ENCODE peak calls at places on chromosomes 7 and 10, in four cellular contexts. Z, S, R and I are unnamed samples. For H3K9me3, the result is how much of the 10 kb centered on the place peaks cover.

GRCh38 chr10:123021517-123021916 is 12.7 kb downstream of the ACADSB start:
- DNase-seq in Z (no peak), R (peak), S (no peak), I (no peak)

GRCh38 chr7:17681965-17682364 is 258.3 kb downstream of the SNX13 start:
- DNase-seq in S (no peak), Z (no peak), R (no peak), I (no peak)

GRCh38 chr7:100965723-100966541 is 3.4 kb upstream of the MUC12 start:
- DNase-seq in S (no peak), R (peak), Z (peak), I (peak)

GRCh38 chr7:91436655-91437054 is 172.4 kb downstream of the FZD1 start:
- DNase-seq in R (no peak), S (no peak), Z (no peak), I (no peak)

GRCh38 chr10:391304-391703 is 256.0 kb downstream of the ZMYND11 start:
- DNase-seq in S (no peak), Z (no peak), R (no peak), I (no peak)

GRCh38 chr7:70384891-70385290 is 747.1 kb upstream of the GALNT17 start:
- DNase-seq in R (no peak), Z (no peak), S (no peak), I (no peak)

GRCh38 chr10:114526112-114526496 is 121.8 kb upstream of the AFAP1L2 start:
- DNase-seq in Z (no peak), S (no peak), R (peak), I (no peak)

GRCh38 chr7:52455571-52455970 is 579.9 kb upstream of the POM121L12 start:
- DNase-seq in Z (no peak), R (no peak), S (no peak), I (no peak)

DNA sequence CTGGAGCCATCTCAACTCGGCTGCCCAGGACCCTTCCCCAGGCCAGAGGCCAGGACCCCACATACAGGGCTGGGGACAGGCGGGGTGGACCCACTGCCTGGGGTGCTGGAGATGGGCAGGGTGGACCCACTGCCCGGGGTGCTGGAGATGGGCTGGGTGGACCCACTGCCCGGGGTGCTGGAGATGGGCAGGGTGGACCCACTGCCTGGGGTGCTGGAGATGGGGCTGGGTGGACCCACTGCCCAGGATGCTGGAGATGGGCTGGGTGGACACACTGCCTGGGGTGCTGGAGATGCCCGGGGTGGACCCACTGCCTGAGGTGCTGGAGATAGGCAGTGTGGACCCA is 32.4 kb upstream of the FOXL3 start:
- DNase-seq in S (no peak), Z (no peak), R (no peak), I (no peak)
- H3K9me3 ChIP-seq in S (half or more), Z (under half), R (under half), I (under half)

GRCh38 chr7:15753834-15754600 is 67.5 kb upstream of the MEOX2 start:
- DNase-seq in S (no peak), R (no peak), Z (no peak), I (no peak)

GRCh38 chr7:15751191-15751701 is 64.8 kb upstream of the MEOX2 start:
- DNase-seq in R (no peak), Z (no peak), S (no peak), I (no peak)

GRCh38 chr7:15750741-15751140 is 64.3 kb upstream of the MEOX2 start:
- DNase-seq in S (no peak), R (no peak), Z (no peak), I (no peak)

GRCh38 chr7:15757041-15757995 is 70.8 kb upstream of the MEOX2 start:
- DNase-seq in S (no peak), Z (no peak), R (no peak), I (no peak)

GRCh38 chr7:15755061-15755460 is 68.6 kb upstream of the MEOX2 start:
- DNase-seq in S (no peak), Z (no peak), R (no peak), I (no peak)
- H3K9me3 ChIP-seq in S (under half), Z (under half), R (under half), I (under half)

GRCh38 chr7:63012633-63013183 is 985.9 kb upstream of the ZNF722 start:
- DNase-seq in Z (no peak), S (no peak), R (no peak), I (no peak)

GRCh38 chr7:63009771-63010170 is 988.9 kb upstream of the ZNF722 start:
- DNase-seq in Z (no peak), R (no peak), S (no peak), I (no peak)

DNA sequence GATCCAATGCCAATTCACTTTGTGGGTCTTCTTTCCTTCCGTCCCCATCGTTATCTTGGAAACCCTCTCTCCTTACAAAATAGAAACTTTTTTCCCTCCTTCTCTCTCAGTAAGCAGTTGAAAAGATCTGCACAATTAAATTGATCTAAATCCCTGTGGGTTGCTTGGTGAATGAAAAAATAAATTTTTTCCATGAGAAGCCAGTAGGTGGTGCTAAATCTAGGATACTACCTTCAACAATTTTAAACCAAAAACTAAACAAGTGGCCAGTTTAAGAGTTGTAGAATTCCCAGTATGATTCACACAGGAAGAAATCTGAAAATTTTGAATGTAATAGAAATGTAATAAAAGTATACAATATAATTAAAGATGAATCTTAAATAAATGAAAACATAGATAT is 990.3 kb upstream of the ZNF722 start:
- DNase-seq in R (peak), Z (no peak), S (no peak), I (no peak)
- H3K9me3 ChIP-seq in R (under half), Z (under half), S (under half), I (under half)

GRCh38 chr10:120989279-120989678 is 138.1 kb downstream of the WDR11 start:
- DNase-seq in R (no peak), S (no peak), Z (no peak), I (no peak)

GRCh38 chr10:120987359-120987758 is 136.2 kb downstream of the WDR11 start:
- DNase-seq in R (no peak), Z (no peak), S (no peak), I (no peak)

GRCh38 chr10:120989996-120990395 is 138.8 kb downstream of the WDR11 start:
- DNase-seq in R (no peak), Z (no peak), S (no peak), I (no peak)

GRCh38 chr10:120990831-120991230 is 139.7 kb downstream of the WDR11 start:
- DNase-seq in S (no peak), Z (no peak), R (no peak), I (no peak)

DNA sequence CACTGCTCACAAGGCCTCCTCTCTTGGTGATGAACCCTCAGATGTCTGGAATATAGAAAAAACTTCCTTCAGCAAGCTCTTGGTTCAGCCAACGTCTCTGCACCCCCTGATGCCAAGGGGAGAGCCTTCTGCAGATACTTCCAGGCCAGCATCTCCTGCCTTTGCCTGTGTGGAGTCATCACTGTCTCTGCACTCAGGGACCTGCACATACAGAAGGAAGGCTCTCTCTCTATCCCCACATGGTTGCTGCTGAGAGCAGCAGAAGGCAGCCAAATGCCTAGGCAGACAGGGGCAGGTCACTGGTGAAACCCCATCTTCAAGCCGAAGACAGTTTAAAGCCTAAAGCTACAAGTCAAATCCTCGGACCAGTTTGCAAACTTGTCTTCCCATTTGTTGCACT is 137.6 kb downstream of the WDR11 start:
- DNase-seq in S (no peak), R (no peak), Z (no peak), I (no peak)
- H3K9me3 ChIP-seq in S (under half), R (under half), Z (under half), I (under half)

GRCh38 chr10:131728829-131729228 is 172.0 kb upstream of the PPP2R2D start:
- DNase-seq in S (no peak), Z (no peak), R (no peak), I (no peak)
- H3K9me3 ChIP-seq in S (half or more), Z (under half), R (under half), I (under half)